ENCODE peak calls at places on chromosomes 16 and 17, in four cellular contexts. J, M, K and D are unnamed samples.

GRCh38 chr16:29974291-29975133 is 844 bp downstream of the TAOK2 start:
- DNase-seq in K (peak), J (peak), M (no peak), D (no peak)

GRCh38 chr16:84673561-84673960 is 25.2 kb downstream of the KLHL36 start:
- DNase-seq in J (no peak), M (no peak), K (no peak), D (no peak)

GRCh38 chr17:57554826-57555635 is 190.1 kb downstream of the CCDC182 start:
- DNase-seq in M (no peak), J (no peak), K (no peak), D (no peak)

GRCh38 chr17:34226011-34226410 is 29.1 kb upstream of the CCL2 start:
- DNase-seq in K (no peak), M (no peak), J (no peak), D (no peak)

GRCh38 chr17:32659419-32659842 is 172.6 kb downstream of the CDK5R1 start:
- DNase-seq in K (peak), J (peak), M (peak), D (peak)

GRCh38 chr17:4920351-4921048 is 11.6 kb upstream of the GP1BA start:
- DNase-seq in M (no peak), K (no peak), J (no peak), D (no peak)

GRCh38 chr16:26475579-26475978 is 591.1 kb upstream of the C16orf82 start:
- DNase-seq in K (no peak), M (no peak), J (no peak), D (no peak)

GRCh38 chr17:11950771-11951519 is 46.3 kb downstream of the ZNF18 start:
- DNase-seq in M (no peak), K (no peak), J (peak), D (no peak)

GRCh38 chr16:6857575-6857974 is 475.1 kb upstream of the RBFOX1 start:
- DNase-seq in J (no peak), K (no peak), M (no peak), D (no peak)

GRCh38 chr17:61144876-61145564 is 254.6 kb upstream of the TBX2 start:
- DNase-seq in J (peak), M (no peak), K (no peak), D (no peak)

GRCh38 chr17:75779250-75779986 is 5.2 kb upstream of the UNK start:
- DNase-seq in K (peak), M (peak), J (peak), D (peak)
- TF ChIP-seq SPI1 in K (peak), M (peak), J (peak), D (peak)

GRCh38 chr17:42518755-42519545 is 17.1 kb upstream of the NAGLU start:
- DNase-seq in M (no peak), J (peak), K (no peak), D (no peak)
- TF ChIP-seq SPI1 in M (no peak), J (peak), K (no peak), D (no peak)

GRCh38 chr16:57544129-57544653 is 1.7 kb downstream of the ADGRG5 start:
- DNase-seq in K (peak), J (peak), M (no peak), D (peak)
- TF ChIP-seq SPI1 in K (peak), J (peak), M (peak), D (peak)

GRCh38 chr17:79339311-79339710 is 264.7 kb downstream of the ENGASE start:
- DNase-seq in M (no peak), J (no peak), K (no peak), D (no peak)

GRCh38 chr17:79338142-79338541 is 263.5 kb downstream of the ENGASE start:
- DNase-seq in K (no peak), M (no peak), J (no peak), D (no peak)

GRCh38 chr17:79338589-79338988 is 264.0 kb downstream of the ENGASE start:
- DNase-seq in M (no peak), J (no peak), K (no peak), D (no peak)

GRCh38 chr17:79335456-79335855 is 260.8 kb downstream of the ENGASE start:
- DNase-seq in M (no peak), J (no peak), K (no peak), D (no peak)

DNA sequence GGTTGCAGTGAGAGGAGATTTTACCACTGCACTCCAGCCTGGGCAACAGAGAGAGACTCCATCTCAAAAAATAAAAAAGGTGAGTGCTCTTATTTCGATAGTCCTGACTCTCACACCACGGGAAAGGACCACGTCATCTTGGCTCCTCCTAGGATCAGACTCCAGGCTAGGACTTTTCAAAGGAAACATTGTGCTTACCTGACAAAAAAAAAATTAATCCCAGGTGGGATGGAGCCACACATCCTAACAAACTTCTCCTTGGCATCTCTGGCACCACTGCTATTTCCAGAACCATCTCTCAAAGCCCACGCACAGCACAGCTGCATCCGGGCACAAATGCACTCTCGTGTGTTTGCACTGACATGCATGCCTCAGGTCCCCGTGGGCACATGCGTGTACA is 262.4 kb downstream of the ENGASE start:
- DNase-seq in M (no peak), J (no peak), K (no peak), D (no peak)
- TF ChIP-seq SPI1 in M (no peak), J (no peak), K (no peak), D (no peak)

DNA sequence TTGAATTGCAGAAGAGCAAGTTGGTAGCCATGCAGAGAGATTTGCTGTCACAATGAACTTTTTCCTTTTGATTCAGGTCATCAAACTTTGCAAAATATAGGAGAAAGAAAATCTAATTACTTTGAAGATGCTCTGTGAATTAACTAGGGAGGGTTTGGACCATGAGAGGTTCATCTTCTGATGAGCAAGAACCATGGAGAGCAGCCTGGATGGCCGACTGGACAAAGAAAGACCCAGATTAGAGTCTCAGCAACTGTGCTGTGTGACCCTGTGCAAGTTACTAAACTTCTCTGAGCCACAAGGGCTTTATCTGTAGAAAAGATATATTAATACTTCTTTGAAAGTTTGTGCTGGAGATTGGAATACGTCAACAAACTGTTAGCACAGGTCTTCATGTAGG is 122.6 kb upstream of the ADAMTS18 start:
- DNase-seq in M (no peak), K (no peak), J (no peak), D (no peak)
- TF ChIP-seq SPI1 in M (no peak), K (no peak), J (no peak), D (no peak)

GRCh38 chr16:72860726-72861562 is 187.0 kb downstream of the ZFHX3 start:
- DNase-seq in J (no peak), M (no peak), K (no peak), D (no peak)

GRCh38 chr16:72857841-72858594 is 189.9 kb downstream of the ZFHX3 start:
- DNase-seq in K (no peak), M (no peak), J (no peak), D (no peak)

GRCh38 chr16:72859581-72859980 is 188.3 kb downstream of the ZFHX3 start:
- DNase-seq in M (no peak), K (no peak), J (no peak), D (no peak)

GRCh38 chr16:72856797-72857196 is 191.1 kb downstream of the ZFHX3 start:
- DNase-seq in K (no peak), M (peak), J (peak), D (no peak)

DNA sequence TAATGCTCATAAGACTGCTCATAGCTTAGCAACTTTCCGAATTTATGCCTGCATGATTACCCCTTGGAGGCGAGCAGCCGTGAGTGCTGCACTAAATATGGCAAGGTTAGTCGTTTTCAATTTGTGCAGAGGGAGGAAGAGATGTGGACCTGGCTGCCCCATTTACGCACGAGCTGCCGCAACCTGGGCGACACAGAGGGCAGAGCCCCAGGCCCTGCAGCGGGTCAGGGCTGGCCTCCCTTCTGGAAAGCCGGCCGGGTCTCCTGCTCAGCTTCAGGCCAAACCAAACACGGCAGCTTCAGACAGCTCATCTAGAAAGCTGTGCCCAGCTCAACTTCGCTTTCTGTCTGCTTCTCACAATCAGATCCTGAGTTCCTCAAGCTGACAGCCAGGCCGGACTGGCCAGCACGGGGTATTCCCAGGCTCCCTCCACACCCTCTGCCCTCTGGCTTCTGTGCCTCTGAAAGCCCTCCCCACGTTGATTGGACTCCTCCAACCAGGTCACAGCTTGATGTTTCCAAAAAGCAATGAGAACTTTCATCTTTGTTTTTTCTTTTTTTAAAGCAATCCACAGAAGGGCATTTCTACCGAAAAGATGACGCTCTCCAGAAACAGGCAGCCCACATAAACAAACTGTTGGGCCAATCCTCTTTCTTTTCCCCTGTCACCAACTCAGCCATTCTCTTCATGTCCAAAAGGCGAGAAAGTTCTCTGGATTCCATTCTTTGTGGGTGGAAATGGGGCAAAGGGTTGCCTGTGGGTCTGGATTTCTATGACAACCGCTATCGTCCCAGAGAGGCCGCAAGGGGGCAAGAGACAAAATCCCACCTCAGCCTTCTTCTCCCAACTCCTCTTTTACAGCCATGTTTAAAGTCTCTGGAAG is 189.1 kb downstream of the ZFHX3 start:
- DNase-seq in M (no peak), K (no peak), J (no peak), D (no peak)
- TF ChIP-seq SPI1 in M (no peak), K (no peak), J (no peak), D (no peak)

DNA sequence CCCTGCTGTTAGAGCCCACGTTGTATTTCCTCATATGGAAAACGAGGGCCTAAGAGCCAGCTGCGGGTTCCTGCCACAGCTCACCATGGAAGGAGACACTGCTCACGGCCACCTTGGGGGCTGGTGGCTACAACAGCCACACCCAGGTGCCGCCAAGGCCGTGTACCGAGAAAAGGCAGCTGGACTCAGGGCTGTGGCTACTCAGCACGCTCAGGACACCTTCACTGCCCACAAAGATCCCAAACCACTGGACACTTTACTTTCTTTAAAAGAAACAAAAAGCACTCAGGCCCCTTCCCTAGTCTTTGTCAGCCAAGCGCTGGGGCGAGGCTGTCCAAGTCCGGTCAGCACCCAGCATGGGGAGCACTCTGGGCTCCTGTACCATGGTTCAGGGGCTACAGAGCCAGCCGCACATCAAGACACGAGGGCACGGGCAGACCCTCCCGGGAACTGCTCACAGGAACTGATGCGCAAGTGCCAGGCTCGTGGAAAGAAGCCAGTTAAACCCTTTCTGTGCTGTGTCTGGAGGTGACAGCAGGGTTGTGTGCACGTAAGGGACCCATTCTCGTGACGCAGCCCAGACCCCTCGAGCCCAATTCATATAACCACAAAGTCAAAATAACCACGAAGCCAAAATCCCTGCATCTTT is 18.5 kb downstream of the SLC16A3 start:
- DNase-seq in J (no peak), M (no peak), K (no peak), D (no peak)
- TF ChIP-seq SPI1 in J (no peak), M (no peak), K (no peak), D (no peak)